ENCODE peak calls at places on chromosomes 5 and 9, in nine cellular contexts. One of them, this sample, is unnamed.
A peak's percentile ranks its signal among the peaks of the same experiment; 100 is the strongest.

GRCh38 chr5:64210866-64211265 is 45.2 kb downstream of the RNF180 start:
- DNase-seq in endothelial cell: no peak
- DNase-seq in DND-41: no peak
- DNase-seq in A549: no peak
- DNase-seq in H9: no peak
- DNase-seq in cardiac muscle cell: no peak
- DNase-seq in GM10248: no peak
- DNase-seq in astrocyte: peak; percentile 90
- DNase-seq in lower leg skin: no peak
- DNase-seq in this sample: no peak

GRCh38 chr9:134939836-134940235 is 22.1 kb upstream of the FCN1 start:
- DNase-seq in H9: no peak
- DNase-seq in GM10248: no peak
- DNase-seq in astrocyte: no peak
- DNase-seq in cardiac muscle cell: no peak
- DNase-seq in endothelial cell: no peak
- DNase-seq in DND-41: no peak
- DNase-seq in lower leg skin: no peak
- DNase-seq in A549: no peak
- DNase-seq in this sample: no peak

GRCh38 chr5:142748568-142749249 is 21.5 kb upstream of the ARHGAP26 start:
- DNase-seq in A549: peak; percentile 44
- DNase-seq in GM10248: peak; percentile 37
- DNase-seq in astrocyte: no peak
- DNase-seq in endothelial cell: no peak
- DNase-seq in H9: peak; percentile 57
- DNase-seq in lower leg skin: no peak
- DNase-seq in cardiac muscle cell: peak; percentile 57
- DNase-seq in DND-41: peak; percentile 45
- DNase-seq in this sample: peak; percentile 74

GRCh38 chr9:136536051-136536720 is 9.7 kb downstream of the NOTCH1 start:
- DNase-seq in DND-41: no peak
- DNase-seq in cardiac muscle cell: peak; percentile 22
- DNase-seq in A549: no peak
- DNase-seq in lower leg skin: no peak
- DNase-seq in astrocyte: no peak
- DNase-seq in H9: no peak
- DNase-seq in endothelial cell: no peak
- DNase-seq in GM10248: no peak
- DNase-seq in this sample: no peak

GRCh38 chr5:40681351-40682311 is 1.9 kb downstream of the PTGER4 start:
- DNase-seq in A549: no peak
- DNase-seq in cardiac muscle cell: peak; percentile 18
- DNase-seq in astrocyte: no peak
- DNase-seq in H9: peak; percentile 63
- DNase-seq in GM10248: peak; percentile 19
- DNase-seq in endothelial cell: no peak
- DNase-seq in DND-41: peak; percentile 89
- DNase-seq in lower leg skin: peak; percentile 90
- DNase-seq in this sample: peak; percentile 77

GRCh38 chr9:113583511-113584470 is 120.3 kb downstream of the RGS3 start:
- DNase-seq in GM10248: no peak
- DNase-seq in endothelial cell: no peak
- DNase-seq in cardiac muscle cell: no peak
- DNase-seq in H9: no peak
- DNase-seq in astrocyte: no peak
- DNase-seq in A549: no peak
- DNase-seq in DND-41: no peak
- DNase-seq in lower leg skin: no peak
- DNase-seq in this sample: no peak

GRCh38 chr9:105679406-105680022 is 14.8 kb upstream of the TMEM38B start:
- DNase-seq in A549: peak; percentile 13
- DNase-seq in cardiac muscle cell: no peak
- DNase-seq in endothelial cell: no peak
- DNase-seq in astrocyte: no peak
- DNase-seq in H9: no peak
- DNase-seq in GM10248: no peak
- DNase-seq in lower leg skin: no peak
- DNase-seq in DND-41: no peak
- DNase-seq in this sample: no peak

GRCh38 chr5:120803282-120803681 is 339.2 kb downstream of the PRR16 start:
- DNase-seq in lower leg skin: no peak
- DNase-seq in endothelial cell: no peak
- DNase-seq in GM10248: no peak
- DNase-seq in cardiac muscle cell: no peak
- DNase-seq in astrocyte: no peak
- DNase-seq in DND-41: no peak
- DNase-seq in H9: no peak
- DNase-seq in A549: no peak
- DNase-seq in this sample: no peak

GRCh38 chr9:126985870-126986498 is 71.4 kb downstream of the RALGPS1 start:
- DNase-seq in H9: no peak
- DNase-seq in cardiac muscle cell: no peak
- DNase-seq in DND-41: peak; percentile 85
- DNase-seq in A549: peak; percentile 67
- DNase-seq in GM10248: peak; percentile 34
- DNase-seq in endothelial cell: no peak
- DNase-seq in lower leg skin: peak; percentile 90
- DNase-seq in astrocyte: peak; percentile 81
- DNase-seq in this sample: peak; percentile 91

GRCh38 chr9:104173020-104173419 is 78.9 kb downstream of the SMC2 start:
- DNase-seq in cardiac muscle cell: no peak
- DNase-seq in endothelial cell: no peak
- DNase-seq in lower leg skin: no peak
- DNase-seq in astrocyte: no peak
- DNase-seq in A549: no peak
- DNase-seq in H9: no peak
- DNase-seq in GM10248: no peak
- DNase-seq in DND-41: no peak
- DNase-seq in this sample: no peak

GRCh38 chr9:136117291-136118060 is 1.2 kb downstream of the TMEM250 start:
- DNase-seq in H9: peak; percentile 41
- DNase-seq in astrocyte: no peak
- DNase-seq in DND-41: peak; percentile 29
- DNase-seq in GM10248: no peak
- DNase-seq in lower leg skin: no peak
- DNase-seq in A549: peak; percentile 48
- DNase-seq in endothelial cell: no peak
- DNase-seq in cardiac muscle cell: no peak
- DNase-seq in this sample: peak; percentile 77

DNA sequence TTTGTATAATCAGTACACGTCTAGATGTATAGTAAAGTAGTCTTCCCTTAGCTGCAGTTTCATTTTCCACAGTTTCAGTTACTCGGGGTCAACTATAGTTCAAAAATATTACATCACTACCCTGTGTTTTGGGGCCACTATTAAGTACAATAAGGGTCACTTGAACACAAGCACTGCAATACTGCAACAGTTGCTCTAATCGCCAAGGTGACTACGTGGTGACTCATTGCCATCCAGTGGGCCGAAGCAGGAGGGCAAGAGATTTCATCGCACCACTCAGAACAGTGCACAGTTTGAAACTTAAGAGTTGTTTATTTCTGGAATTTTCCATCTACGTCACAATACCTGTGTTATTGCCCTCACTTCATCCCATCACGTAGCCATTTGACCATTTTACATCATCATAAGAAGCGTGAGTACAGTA is at the start of gene ARL14EPL:
- DNase-seq in DND-41: no peak
- DNase-seq in endothelial cell: no peak
- DNase-seq in cardiac muscle cell: peak; percentile 14
- DNase-seq in lower leg skin: no peak
- DNase-seq in H9: no peak
- DNase-seq in A549: peak; percentile 76
- DNase-seq in GM10248: peak; percentile 39
- DNase-seq in astrocyte: peak; percentile 88
- DNase-seq in this sample: peak; percentile 57
- TF ChIP-seq CTCF in DND-41: peak; percentile 21
- TF ChIP-seq CTCF in endothelial cell: no peak
- TF ChIP-seq CTCF in cardiac muscle cell: peak; percentile 49
- TF ChIP-seq CTCF in lower leg skin: no peak
- TF ChIP-seq CTCF in H9: peak; percentile 48
- TF ChIP-seq CTCF in A549: peak; percentile 29
- TF ChIP-seq CTCF in GM10248: peak; percentile 32
- TF ChIP-seq CTCF in astrocyte: peak; percentile 18
- TF ChIP-seq CTCF in this sample: no peak

GRCh38 chr5:72440207-72440638 is 67.0 kb downstream of the ZNF366 start:
- DNase-seq in GM10248: peak; percentile 55
- DNase-seq in A549: no peak
- DNase-seq in DND-41: no peak
- DNase-seq in cardiac muscle cell: no peak
- DNase-seq in lower leg skin: no peak
- DNase-seq in H9: no peak
- DNase-seq in endothelial cell: no peak
- DNase-seq in astrocyte: no peak
- DNase-seq in this sample: no peak

GRCh38 chr5:72439192-72439591 is 68.0 kb downstream of the ZNF366 start:
- DNase-seq in H9: no peak
- DNase-seq in DND-41: no peak
- DNase-seq in A549: no peak
- DNase-seq in GM10248: no peak
- DNase-seq in astrocyte: no peak
- DNase-seq in lower leg skin: no peak
- DNase-seq in endothelial cell: no peak
- DNase-seq in cardiac muscle cell: no peak
- DNase-seq in this sample: no peak

GRCh38 chr5:72441861-72442540 is 65.2 kb downstream of the ZNF366 start:
- DNase-seq in H9: no peak
- DNase-seq in A549: peak; percentile 54
- DNase-seq in astrocyte: peak; percentile 95
- DNase-seq in DND-41: no peak
- DNase-seq in GM10248: no peak
- DNase-seq in cardiac muscle cell: no peak
- DNase-seq in endothelial cell: no peak
- DNase-seq in lower leg skin: no peak
- DNase-seq in this sample: no peak

GRCh38 chr5:72443883-72444282 is 63.3 kb downstream of the ZNF366 start:
- DNase-seq in GM10248: no peak
- DNase-seq in A549: no peak
- DNase-seq in lower leg skin: no peak
- DNase-seq in DND-41: no peak
- DNase-seq in H9: no peak
- DNase-seq in endothelial cell: no peak
- DNase-seq in cardiac muscle cell: no peak
- DNase-seq in astrocyte: no peak
- DNase-seq in this sample: no peak

GRCh38 chr5:72441094-72441723 is 66.0 kb downstream of the ZNF366 start:
- DNase-seq in GM10248: no peak
- DNase-seq in H9: no peak
- DNase-seq in astrocyte: peak; percentile 49
- DNase-seq in A549: no peak
- DNase-seq in DND-41: no peak
- DNase-seq in lower leg skin: no peak
- DNase-seq in endothelial cell: no peak
- DNase-seq in cardiac muscle cell: no peak
- DNase-seq in this sample: no peak
- TF ChIP-seq CTCF in GM10248: no peak
- TF ChIP-seq CTCF in H9: no peak
- TF ChIP-seq CTCF in astrocyte: no peak
- TF ChIP-seq CTCF in A549: no peak
- TF ChIP-seq CTCF in DND-41: no peak
- TF ChIP-seq CTCF in lower leg skin: no peak
- TF ChIP-seq CTCF in endothelial cell: no peak
- TF ChIP-seq CTCF in cardiac muscle cell: no peak
- TF ChIP-seq CTCF in this sample: no peak

GRCh38 chr5:160685219-160685618 is 166.8 kb downstream of the ATP10B start:
- DNase-seq in A549: no peak
- DNase-seq in endothelial cell: no peak
- DNase-seq in lower leg skin: no peak
- DNase-seq in DND-41: no peak
- DNase-seq in GM10248: no peak
- DNase-seq in H9: no peak
- DNase-seq in astrocyte: no peak
- DNase-seq in cardiac muscle cell: no peak
- DNase-seq in this sample: no peak

DNA sequence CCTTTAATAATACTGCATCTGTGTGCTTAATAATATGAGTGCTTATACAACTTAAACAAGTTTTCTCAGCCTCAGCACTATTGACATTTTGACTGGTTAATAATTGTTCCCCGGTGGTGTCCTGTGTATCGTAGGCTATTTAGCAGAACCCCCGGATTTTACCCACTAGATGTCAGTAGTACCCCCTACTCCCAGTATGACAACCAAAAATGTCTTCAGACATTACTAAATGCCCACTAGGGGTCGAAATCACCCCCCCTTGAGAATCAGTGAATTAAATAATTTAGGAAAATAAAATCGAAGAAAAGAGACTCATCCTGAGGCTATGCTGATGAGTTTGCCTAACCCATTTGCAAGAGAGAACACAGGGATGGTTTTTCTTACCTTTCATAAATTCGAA is 166.3 kb downstream of the ATP10B start:
- DNase-seq in endothelial cell: peak; percentile 11
- DNase-seq in GM10248: peak; percentile 39
- DNase-seq in lower leg skin: no peak
- DNase-seq in astrocyte: no peak
- DNase-seq in A549: peak; percentile 9
- DNase-seq in cardiac muscle cell: peak; percentile 36
- DNase-seq in H9: no peak
- DNase-seq in DND-41: no peak
- DNase-seq in this sample: no peak
- TF ChIP-seq CTCF in endothelial cell: peak; percentile 44
- TF ChIP-seq CTCF in GM10248: no peak
- TF ChIP-seq CTCF in lower leg skin: no peak
- TF ChIP-seq CTCF in astrocyte: no peak
- TF ChIP-seq CTCF in A549: peak; percentile 13
- TF ChIP-seq CTCF in cardiac muscle cell: no peak
- TF ChIP-seq CTCF in H9: peak; percentile 76
- TF ChIP-seq CTCF in DND-41: peak; percentile 38
- TF ChIP-seq CTCF in this sample: no peak

GRCh38 chr5:139392678-139393496 is 2.0 kb downstream of the PROB1 start:
- DNase-seq in GM10248: peak; percentile 88
- DNase-seq in H9: peak; percentile 91
- DNase-seq in DND-41: peak; percentile 91
- DNase-seq in lower leg skin: no peak
- DNase-seq in cardiac muscle cell: peak; percentile 66
- DNase-seq in A549: peak; percentile 85
- DNase-seq in astrocyte: no peak
- DNase-seq in endothelial cell: peak; percentile 85
- DNase-seq in this sample: peak; percentile 94

GRCh38 chr5:139394123-139394653 is 716 bp downstream of the PROB1 start:
- DNase-seq in cardiac muscle cell: peak; percentile 74
- DNase-seq in DND-41: no peak
- DNase-seq in endothelial cell: peak; percentile 77
- DNase-seq in astrocyte: no peak
- DNase-seq in A549: no peak
- DNase-seq in H9: peak; percentile 61
- DNase-seq in GM10248: peak; percentile 63
- DNase-seq in lower leg skin: no peak
- DNase-seq in this sample: peak; percentile 80

GRCh38 chr5:139394654-139395566 is at the start of gene PROB1:
- DNase-seq in lower leg skin: no peak
- DNase-seq in GM10248: no peak
- DNase-seq in DND-41: no peak
- DNase-seq in cardiac muscle cell: no peak
- DNase-seq in H9: peak; percentile 61
- DNase-seq in astrocyte: no peak
- DNase-seq in A549: no peak
- DNase-seq in endothelial cell: peak; percentile 39
- DNase-seq in this sample: no peak

GRCh38 chr5:139392324-139392677 is 2.6 kb upstream of the MZB1 start:
- DNase-seq in GM10248: no peak
- DNase-seq in endothelial cell: no peak
- DNase-seq in lower leg skin: no peak
- DNase-seq in A549: peak; percentile 32
- DNase-seq in cardiac muscle cell: no peak
- DNase-seq in astrocyte: no peak
- DNase-seq in H9: no peak
- DNase-seq in DND-41: no peak
- DNase-seq in this sample: no peak

GRCh38 chr5:139393497-139394122 is 1.3 kb downstream of the PROB1 start:
- DNase-seq in A549: no peak
- DNase-seq in endothelial cell: no peak
- DNase-seq in H9: no peak
- DNase-seq in cardiac muscle cell: no peak
- DNase-seq in lower leg skin: no peak
- DNase-seq in DND-41: no peak
- DNase-seq in GM10248: peak; percentile 36
- DNase-seq in astrocyte: no peak
- DNase-seq in this sample: peak; percentile 50
- TF ChIP-seq CTCF in A549: no peak
- TF ChIP-seq CTCF in endothelial cell: no peak
- TF ChIP-seq CTCF in H9: no peak
- TF ChIP-seq CTCF in cardiac muscle cell: no peak
- TF ChIP-seq CTCF in lower leg skin: no peak
- TF ChIP-seq CTCF in DND-41: no peak
- TF ChIP-seq CTCF in GM10248: no peak
- TF ChIP-seq CTCF in astrocyte: no peak
- TF ChIP-seq CTCF in this sample: no peak

This sample was measured in activated CD8-positive, alpha-beta T cell treated with anti-CD3 and anti-CD28 coated beads for 36 hours.